ENCODE peak calls at places on chromosome 6, in seven cellular contexts. One of them, this sample, is unnamed.

GRCh38 chr6:2103644-2104523 is 141.5 kb downstream of the GMDS start:
- DNase-seq in activated CD8-positive, alpha-beta memory T cell treated with anti-CD3 and anti-CD28 coated beads for 4 hours: no peak
- DNase-seq in mammary epithelial cell: peak
- DNase-seq in T-helper 1 cell: peak
- DNase-seq in psoas muscle: no peak
- DNase-seq in fibroblast of gingiva: peak
- DNase-seq in HCT116: peak
- DNase-seq in this sample: peak

GRCh38 chr6:90219168-90219985 is 77.3 kb downstream of the BACH2 start:
- DNase-seq in activated CD8-positive, alpha-beta memory T cell treated with anti-CD3 and anti-CD28 coated beads for 4 hours: no peak
- DNase-seq in mammary epithelial cell: no peak
- DNase-seq in T-helper 1 cell: no peak
- DNase-seq in psoas muscle: peak
- DNase-seq in fibroblast of gingiva: peak
- DNase-seq in HCT116: no peak
- DNase-seq in this sample: no peak

GRCh38 chr6:70668499-70668812 is 773 bp downstream of the SMAP1 start:
- DNase-seq in activated CD8-positive, alpha-beta memory T cell treated with anti-CD3 and anti-CD28 coated beads for 4 hours: peak
- DNase-seq in mammary epithelial cell: no peak
- DNase-seq in T-helper 1 cell: no peak
- DNase-seq in psoas muscle: no peak
- DNase-seq in fibroblast of gingiva: no peak
- DNase-seq in HCT116: peak
- DNase-seq in this sample: no peak

GRCh38 chr6:107811591-107812218 is 12.4 kb downstream of the SCML4 start:
- DNase-seq in activated CD8-positive, alpha-beta memory T cell treated with anti-CD3 and anti-CD28 coated beads for 4 hours: no peak
- DNase-seq in mammary epithelial cell: peak
- DNase-seq in T-helper 1 cell: no peak
- DNase-seq in psoas muscle: no peak
- DNase-seq in fibroblast of gingiva: no peak
- DNase-seq in HCT116: no peak
- DNase-seq in this sample: peak

GRCh38 chr6:22363166-22363965 is 66.5 kb upstream of the PRL start:
- DNase-seq in activated CD8-positive, alpha-beta memory T cell treated with anti-CD3 and anti-CD28 coated beads for 4 hours: no peak
- DNase-seq in mammary epithelial cell: peak
- DNase-seq in T-helper 1 cell: no peak
- DNase-seq in psoas muscle: no peak
- DNase-seq in fibroblast of gingiva: no peak
- DNase-seq in HCT116: no peak
- DNase-seq in this sample: no peak

GRCh38 chr6:134482585-134483346 is 164.9 kb upstream of the SGK1 start:
- DNase-seq in activated CD8-positive, alpha-beta memory T cell treated with anti-CD3 and anti-CD28 coated beads for 4 hours: no peak
- DNase-seq in mammary epithelial cell: no peak
- DNase-seq in T-helper 1 cell: no peak
- DNase-seq in psoas muscle: no peak
- DNase-seq in fibroblast of gingiva: peak
- DNase-seq in HCT116: no peak
- DNase-seq in this sample: no peak

GRCh38 chr6:21732731-21733130 is 139.2 kb downstream of the SOX4 start:
- DNase-seq in activated CD8-positive, alpha-beta memory T cell treated with anti-CD3 and anti-CD28 coated beads for 4 hours: no peak
- DNase-seq in mammary epithelial cell: peak
- DNase-seq in T-helper 1 cell: no peak
- DNase-seq in psoas muscle: no peak
- DNase-seq in fibroblast of gingiva: no peak
- DNase-seq in HCT116: no peak
- DNase-seq in this sample: no peak

GRCh38 chr6:14270925-14271791 is 153.6 kb downstream of the CD83 start:
- DNase-seq in activated CD8-positive, alpha-beta memory T cell treated with anti-CD3 and anti-CD28 coated beads for 4 hours: no peak
- DNase-seq in mammary epithelial cell: peak
- DNase-seq in T-helper 1 cell: peak
- DNase-seq in psoas muscle: no peak
- DNase-seq in fibroblast of gingiva: peak
- DNase-seq in HCT116: peak
- DNase-seq in this sample: peak

GRCh38 chr6:6810727-6811126 is 222.2 kb downstream of the LY86 start:
- DNase-seq in activated CD8-positive, alpha-beta memory T cell treated with anti-CD3 and anti-CD28 coated beads for 4 hours: no peak
- DNase-seq in mammary epithelial cell: peak
- DNase-seq in T-helper 1 cell: no peak
- DNase-seq in psoas muscle: no peak
- DNase-seq in fibroblast of gingiva: no peak
- DNase-seq in HCT116: no peak
- DNase-seq in this sample: no peak

GRCh38 chr6:24865161-24865560 is 66.4 kb upstream of the ARMH2 start:
- DNase-seq in activated CD8-positive, alpha-beta memory T cell treated with anti-CD3 and anti-CD28 coated beads for 4 hours: no peak
- DNase-seq in mammary epithelial cell: no peak
- DNase-seq in T-helper 1 cell: no peak
- DNase-seq in psoas muscle: no peak
- DNase-seq in fibroblast of gingiva: no peak
- DNase-seq in HCT116: no peak
- DNase-seq in this sample: no peak

GRCh38 chr6:35850209-35850608 is 45.1 kb downstream of the LHFPL5 start:
- DNase-seq in activated CD8-positive, alpha-beta memory T cell treated with anti-CD3 and anti-CD28 coated beads for 4 hours: no peak
- DNase-seq in mammary epithelial cell: no peak
- DNase-seq in T-helper 1 cell: no peak
- DNase-seq in psoas muscle: no peak
- DNase-seq in fibroblast of gingiva: no peak
- DNase-seq in HCT116: no peak
- DNase-seq in this sample: no peak

GRCh38 chr6:5532941-5533340 is 271.6 kb downstream of the FARS2 start:
- DNase-seq in activated CD8-positive, alpha-beta memory T cell treated with anti-CD3 and anti-CD28 coated beads for 4 hours: no peak
- DNase-seq in mammary epithelial cell: no peak
- DNase-seq in T-helper 1 cell: no peak
- DNase-seq in psoas muscle: no peak
- DNase-seq in fibroblast of gingiva: no peak
- DNase-seq in HCT116: no peak
- DNase-seq in this sample: no peak

GRCh38 chr6:75023634-75024033 is 182.2 kb downstream of the COL12A1 start:
- DNase-seq in activated CD8-positive, alpha-beta memory T cell treated with anti-CD3 and anti-CD28 coated beads for 4 hours: no peak
- DNase-seq in mammary epithelial cell: peak
- DNase-seq in T-helper 1 cell: no peak
- DNase-seq in psoas muscle: no peak
- DNase-seq in fibroblast of gingiva: no peak
- DNase-seq in HCT116: no peak
- DNase-seq in this sample: no peak

GRCh38 chr6:134168580-134169223 is 116.3 kb upstream of the SLC2A12 start:
- DNase-seq in activated CD8-positive, alpha-beta memory T cell treated with anti-CD3 and anti-CD28 coated beads for 4 hours: no peak
- DNase-seq in mammary epithelial cell: peak
- DNase-seq in T-helper 1 cell: no peak
- DNase-seq in psoas muscle: no peak
- DNase-seq in fibroblast of gingiva: peak
- DNase-seq in HCT116: no peak
- DNase-seq in this sample: no peak

GRCh38 chr6:122322824-122323223 is 76.6 kb upstream of the HSF2 start:
- DNase-seq in activated CD8-positive, alpha-beta memory T cell treated with anti-CD3 and anti-CD28 coated beads for 4 hours: no peak
- DNase-seq in mammary epithelial cell: peak
- DNase-seq in T-helper 1 cell: peak
- DNase-seq in psoas muscle: no peak
- DNase-seq in fibroblast of gingiva: peak
- DNase-seq in HCT116: no peak
- DNase-seq in this sample: no peak

GRCh38 chr6:84768442-84769174 is 4.2 kb upstream of the TBX18 start:
- DNase-seq in activated CD8-positive, alpha-beta memory T cell treated with anti-CD3 and anti-CD28 coated beads for 4 hours: no peak
- DNase-seq in mammary epithelial cell: peak
- DNase-seq in T-helper 1 cell: no peak
- DNase-seq in psoas muscle: peak
- DNase-seq in fibroblast of gingiva: no peak
- DNase-seq in HCT116: no peak
- DNase-seq in this sample: peak

GRCh38 chr6:90144928-90145520 is 151.6 kb downstream of the BACH2 start:
- DNase-seq in activated CD8-positive, alpha-beta memory T cell treated with anti-CD3 and anti-CD28 coated beads for 4 hours: no peak
- DNase-seq in mammary epithelial cell: no peak
- DNase-seq in T-helper 1 cell: no peak
- DNase-seq in psoas muscle: no peak
- DNase-seq in fibroblast of gingiva: no peak
- DNase-seq in HCT116: no peak
- DNase-seq in this sample: no peak

GRCh38 chr6:110341671-110342304 is 16.4 kb downstream of the METTL24 start:
- DNase-seq in activated CD8-positive, alpha-beta memory T cell treated with anti-CD3 and anti-CD28 coated beads for 4 hours: no peak
- DNase-seq in mammary epithelial cell: no peak
- DNase-seq in T-helper 1 cell: no peak
- DNase-seq in psoas muscle: no peak
- DNase-seq in fibroblast of gingiva: peak
- DNase-seq in HCT116: peak
- DNase-seq in this sample: peak

GRCh38 chr6:11143394-11144371 is 32.2 kb upstream of the ERVFRD-1 start:
- DNase-seq in activated CD8-positive, alpha-beta memory T cell treated with anti-CD3 and anti-CD28 coated beads for 4 hours: no peak
- DNase-seq in mammary epithelial cell: peak
- DNase-seq in T-helper 1 cell: no peak
- DNase-seq in psoas muscle: peak
- DNase-seq in fibroblast of gingiva: peak
- DNase-seq in HCT116: peak
- DNase-seq in this sample: peak

GRCh38 chr6:128225610-128226009 is 294.8 kb downstream of the PTPRK start:
- DNase-seq in activated CD8-positive, alpha-beta memory T cell treated with anti-CD3 and anti-CD28 coated beads for 4 hours: no peak
- DNase-seq in mammary epithelial cell: no peak
- DNase-seq in T-helper 1 cell: no peak
- DNase-seq in psoas muscle: no peak
- DNase-seq in fibroblast of gingiva: no peak
- DNase-seq in HCT116: no peak
- DNase-seq in this sample: no peak

GRCh38 chr6:3473773-3474172 is 16.9 kb upstream of the SLC22A23 start:
- DNase-seq in activated CD8-positive, alpha-beta memory T cell treated with anti-CD3 and anti-CD28 coated beads for 4 hours: no peak
- DNase-seq in mammary epithelial cell: no peak
- DNase-seq in T-helper 1 cell: no peak
- DNase-seq in psoas muscle: no peak
- DNase-seq in fibroblast of gingiva: peak
- DNase-seq in HCT116: no peak
- DNase-seq in this sample: no peak

GRCh38 chr6:87698618-87699017 is 3.4 kb downstream of the AKIRIN2 start:
- DNase-seq in activated CD8-positive, alpha-beta memory T cell treated with anti-CD3 and anti-CD28 coated beads for 4 hours: no peak
- DNase-seq in mammary epithelial cell: no peak
- DNase-seq in T-helper 1 cell: peak
- DNase-seq in psoas muscle: no peak
- DNase-seq in fibroblast of gingiva: no peak
- DNase-seq in HCT116: no peak
- DNase-seq in this sample: no peak

GRCh38 chr6:20044883-20045282 is 167.4 kb downstream of the MBOAT1 start:
- DNase-seq in activated CD8-positive, alpha-beta memory T cell treated with anti-CD3 and anti-CD28 coated beads for 4 hours: no peak
- DNase-seq in mammary epithelial cell: no peak
- DNase-seq in T-helper 1 cell: no peak
- DNase-seq in psoas muscle: no peak
- DNase-seq in fibroblast of gingiva: no peak
- DNase-seq in HCT116: no peak
- DNase-seq in this sample: no peak

GRCh38 chr6:139129284-139129683 is 5.6 kb upstream of the HECA start:
- DNase-seq in activated CD8-positive, alpha-beta memory T cell treated with anti-CD3 and anti-CD28 coated beads for 4 hours: no peak
- DNase-seq in mammary epithelial cell: peak
- DNase-seq in T-helper 1 cell: no peak
- DNase-seq in psoas muscle: no peak
- DNase-seq in fibroblast of gingiva: peak
- DNase-seq in HCT116: no peak
- DNase-seq in this sample: no peak

GRCh38 chr6:157985378-157986155 is 3.9 kb downstream of the SYNJ2 start:
- DNase-seq in activated CD8-positive, alpha-beta memory T cell treated with anti-CD3 and anti-CD28 coated beads for 4 hours: no peak
- DNase-seq in mammary epithelial cell: no peak
- DNase-seq in T-helper 1 cell: no peak
- DNase-seq in psoas muscle: no peak
- DNase-seq in fibroblast of gingiva: peak
- DNase-seq in HCT116: no peak
- DNase-seq in this sample: no peak

GRCh38 chr6:166435574-166435973 is 52.8 kb upstream of the MPC1 start:
- DNase-seq in activated CD8-positive, alpha-beta memory T cell treated with anti-CD3 and anti-CD28 coated beads for 4 hours: peak
- DNase-seq in mammary epithelial cell: no peak
- DNase-seq in T-helper 1 cell: no peak
- DNase-seq in psoas muscle: no peak
- DNase-seq in fibroblast of gingiva: no peak
- DNase-seq in HCT116: no peak
- DNase-seq in this sample: no peak

GRCh38 chr6:160141001-160141726 is 19.5 kb downstream of the SLC22A1 start:
- DNase-seq in activated CD8-positive, alpha-beta memory T cell treated with anti-CD3 and anti-CD28 coated beads for 4 hours: no peak
- DNase-seq in mammary epithelial cell: no peak
- DNase-seq in T-helper 1 cell: no peak
- DNase-seq in psoas muscle: no peak
- DNase-seq in fibroblast of gingiva: peak
- DNase-seq in HCT116: no peak
- DNase-seq in this sample: no peak

GRCh38 chr6:170022827-170023619 is 267.9 kb downstream of the DLL1 start:
- DNase-seq in activated CD8-positive, alpha-beta memory T cell treated with anti-CD3 and anti-CD28 coated beads for 4 hours: no peak
- DNase-seq in mammary epithelial cell: no peak
- DNase-seq in T-helper 1 cell: no peak
- DNase-seq in psoas muscle: no peak
- DNase-seq in fibroblast of gingiva: no peak
- DNase-seq in HCT116: no peak
- DNase-seq in this sample: no peak